ENCODE peak calls at places on chromosome 1, in seven cellular contexts. One of them, this sample, is unnamed.

GRCh38 chr1:183180213-183180612 is 5.9 kb upstream of the LAMC2 start:
- DNase-seq in fibroblast of lung: peak
- DNase-seq in fibroblast of mammary gland: peak
- DNase-seq in neural crest cell: no peak
- DNase-seq in choroid plexus epithelial cell: peak
- DNase-seq in uterus: peak
- DNase-seq in neural progenitor cell: no peak
- DNase-seq in this sample: peak

GRCh38 chr1:15849775-15850449 is 2.4 kb downstream of the SPEN start:
- DNase-seq in neural progenitor cell: peak
- DNase-seq in choroid plexus epithelial cell: peak
- DNase-seq in fibroblast of lung: peak
- DNase-seq in fibroblast of mammary gland: peak
- DNase-seq in neural crest cell: peak
- DNase-seq in uterus: peak
- DNase-seq in this sample: peak

GRCh38 chr1:116673935-116674630 is 6.5 kb upstream of the IGSF3 start:
- DNase-seq in fibroblast of lung: peak
- DNase-seq in neural progenitor cell: no peak
- DNase-seq in fibroblast of mammary gland: no peak
- DNase-seq in uterus: no peak
- DNase-seq in neural crest cell: no peak
- DNase-seq in choroid plexus epithelial cell: no peak
- DNase-seq in this sample: no peak

GRCh38 chr1:156648951-156649350 is 7.0 kb downstream of the BCAN start:
- DNase-seq in neural crest cell: no peak
- DNase-seq in uterus: no peak
- DNase-seq in fibroblast of lung: no peak
- DNase-seq in fibroblast of mammary gland: no peak
- DNase-seq in neural progenitor cell: no peak
- DNase-seq in choroid plexus epithelial cell: no peak
- DNase-seq in this sample: peak

GRCh38 chr1:234505774-234506114 is 26.8 kb upstream of the TARBP1 start:
- DNase-seq in uterus: no peak
- DNase-seq in fibroblast of lung: peak
- DNase-seq in neural crest cell: no peak
- DNase-seq in fibroblast of mammary gland: peak
- DNase-seq in choroid plexus epithelial cell: peak
- DNase-seq in neural progenitor cell: no peak
- DNase-seq in this sample: peak

GRCh38 chr1:244065960-244066388 is 14.9 kb downstream of the ZBTB18 start:
- DNase-seq in fibroblast of lung: peak
- DNase-seq in choroid plexus epithelial cell: peak
- DNase-seq in uterus: no peak
- DNase-seq in neural progenitor cell: no peak
- DNase-seq in neural crest cell: no peak
- DNase-seq in fibroblast of mammary gland: peak
- DNase-seq in this sample: peak

GRCh38 chr1:166391677-166392076 is 224.9 kb upstream of the FAM78B start:
- DNase-seq in fibroblast of lung: peak
- DNase-seq in neural crest cell: no peak
- DNase-seq in fibroblast of mammary gland: peak
- DNase-seq in neural progenitor cell: no peak
- DNase-seq in choroid plexus epithelial cell: no peak
- DNase-seq in uterus: no peak
- DNase-seq in this sample: no peak

GRCh38 chr1:99619583-99619982 is 26.3 kb upstream of the PALMD start:
- DNase-seq in neural progenitor cell: no peak
- DNase-seq in fibroblast of mammary gland: no peak
- DNase-seq in choroid plexus epithelial cell: no peak
- DNase-seq in neural crest cell: no peak
- DNase-seq in uterus: no peak
- DNase-seq in fibroblast of lung: no peak
- DNase-seq in this sample: peak

GRCh38 chr1:81155131-81155530 is 645.6 kb upstream of the ADGRL2 start:
- DNase-seq in fibroblast of mammary gland: peak
- DNase-seq in neural progenitor cell: no peak
- DNase-seq in neural crest cell: no peak
- DNase-seq in fibroblast of lung: peak
- DNase-seq in choroid plexus epithelial cell: peak
- DNase-seq in uterus: no peak
- DNase-seq in this sample: no peak

GRCh38 chr1:2468041-2468472 is 8.0 kb upstream of the PLCH2 start:
- DNase-seq in neural progenitor cell: peak
- DNase-seq in fibroblast of lung: peak
- DNase-seq in neural crest cell: peak
- DNase-seq in choroid plexus epithelial cell: peak
- DNase-seq in uterus: no peak
- DNase-seq in fibroblast of mammary gland: no peak
- DNase-seq in this sample: peak

GRCh38 chr1:170555370-170555769 is 23.4 kb downstream of the GORAB start:
- DNase-seq in neural crest cell: no peak
- DNase-seq in uterus: no peak
- DNase-seq in neural progenitor cell: no peak
- DNase-seq in choroid plexus epithelial cell: peak
- DNase-seq in fibroblast of mammary gland: no peak
- DNase-seq in fibroblast of lung: peak
- DNase-seq in this sample: no peak

GRCh38 chr1:162550925-162551324 is 10.6 kb upstream of the UAP1 start:
- DNase-seq in fibroblast of lung: no peak
- DNase-seq in neural progenitor cell: no peak
- DNase-seq in neural crest cell: no peak
- DNase-seq in fibroblast of mammary gland: no peak
- DNase-seq in choroid plexus epithelial cell: no peak
- DNase-seq in uterus: no peak
- DNase-seq in this sample: peak

GRCh38 chr1:89616844-89617627 is 15.9 kb upstream of the LRRC8C start:
- DNase-seq in neural crest cell: no peak
- DNase-seq in fibroblast of mammary gland: no peak
- DNase-seq in fibroblast of lung: peak
- DNase-seq in neural progenitor cell: no peak
- DNase-seq in uterus: no peak
- DNase-seq in choroid plexus epithelial cell: no peak
- DNase-seq in this sample: no peak

GRCh38 chr1:160638540-160638857 is 8.3 kb downstream of the SLAMF1 start:
- DNase-seq in choroid plexus epithelial cell: no peak
- DNase-seq in uterus: no peak
- DNase-seq in neural progenitor cell: no peak
- DNase-seq in neural crest cell: no peak
- DNase-seq in fibroblast of lung: no peak
- DNase-seq in fibroblast of mammary gland: no peak
- DNase-seq in this sample: no peak

GRCh38 chr1:218869276-218869675 is 304.4 kb upstream of the LYPLAL1 start:
- DNase-seq in fibroblast of lung: peak
- DNase-seq in choroid plexus epithelial cell: peak
- DNase-seq in fibroblast of mammary gland: no peak
- DNase-seq in neural crest cell: no peak
- DNase-seq in uterus: no peak
- DNase-seq in neural progenitor cell: no peak
- DNase-seq in this sample: no peak

GRCh38 chr1:244445320-244446181 is 6.2 kb downstream of the ADSS2 start:
- DNase-seq in neural progenitor cell: no peak
- DNase-seq in fibroblast of lung: peak
- DNase-seq in choroid plexus epithelial cell: no peak
- DNase-seq in neural crest cell: no peak
- DNase-seq in uterus: no peak
- DNase-seq in fibroblast of mammary gland: no peak
- DNase-seq in this sample: no peak

GRCh38 chr1:63362578-63362977 is 4.8 kb upstream of the ALG6 start:
- DNase-seq in uterus: no peak
- DNase-seq in neural progenitor cell: no peak
- DNase-seq in choroid plexus epithelial cell: peak
- DNase-seq in fibroblast of mammary gland: peak
- DNase-seq in neural crest cell: no peak
- DNase-seq in fibroblast of lung: no peak
- DNase-seq in this sample: no peak

GRCh38 chr1:2459757-2460156 is 16.3 kb upstream of the PLCH2 start:
- DNase-seq in neural progenitor cell: peak
- DNase-seq in fibroblast of lung: peak
- DNase-seq in choroid plexus epithelial cell: peak
- DNase-seq in neural crest cell: no peak
- DNase-seq in uterus: no peak
- DNase-seq in fibroblast of mammary gland: peak
- DNase-seq in this sample: no peak

GRCh38 chr1:207883660-207884245 is 27.2 kb downstream of the CD34 start:
- DNase-seq in neural crest cell: no peak
- DNase-seq in choroid plexus epithelial cell: no peak
- DNase-seq in neural progenitor cell: no peak
- DNase-seq in uterus: no peak
- DNase-seq in fibroblast of lung: no peak
- DNase-seq in fibroblast of mammary gland: no peak
- DNase-seq in this sample: no peak

GRCh38 chr1:222046684-222047083 is 304.8 kb upstream of the DUSP10 start:
- DNase-seq in neural crest cell: no peak
- DNase-seq in uterus: no peak
- DNase-seq in choroid plexus epithelial cell: no peak
- DNase-seq in fibroblast of mammary gland: no peak
- DNase-seq in neural progenitor cell: no peak
- DNase-seq in fibroblast of lung: no peak
- DNase-seq in this sample: no peak

GRCh38 chr1:170461762-170462384 is 70.1 kb upstream of the GORAB start:
- DNase-seq in fibroblast of mammary gland: peak
- DNase-seq in uterus: no peak
- DNase-seq in neural crest cell: no peak
- DNase-seq in choroid plexus epithelial cell: peak
- DNase-seq in neural progenitor cell: no peak
- DNase-seq in fibroblast of lung: peak
- DNase-seq in this sample: peak

GRCh38 chr1:212485895-212486590 is 53.3 kb downstream of the NENF start:
- DNase-seq in uterus: no peak
- DNase-seq in neural crest cell: no peak
- DNase-seq in fibroblast of lung: peak
- DNase-seq in fibroblast of mammary gland: peak
- DNase-seq in neural progenitor cell: no peak
- DNase-seq in choroid plexus epithelial cell: peak
- DNase-seq in this sample: peak

GRCh38 chr1:53484705-53485477 is 25.7 kb downstream of the DMRTB1 start:
- DNase-seq in neural crest cell: no peak
- DNase-seq in fibroblast of mammary gland: no peak
- DNase-seq in choroid plexus epithelial cell: no peak
- DNase-seq in neural progenitor cell: no peak
- DNase-seq in fibroblast of lung: no peak
- DNase-seq in uterus: no peak
- DNase-seq in this sample: no peak

GRCh38 chr1:95752515-95753381 is 518.7 kb downstream of the RWDD3 start:
- DNase-seq in fibroblast of lung: no peak
- DNase-seq in choroid plexus epithelial cell: no peak
- DNase-seq in uterus: no peak
- DNase-seq in neural progenitor cell: no peak
- DNase-seq in neural crest cell: no peak
- DNase-seq in fibroblast of mammary gland: no peak
- DNase-seq in this sample: no peak

GRCh38 chr1:59125711-59126320 is 171.1 kb upstream of the FGGY start:
- DNase-seq in uterus: no peak
- DNase-seq in choroid plexus epithelial cell: no peak
- DNase-seq in neural progenitor cell: no peak
- DNase-seq in neural crest cell: no peak
- DNase-seq in fibroblast of lung: peak
- DNase-seq in fibroblast of mammary gland: no peak
- DNase-seq in this sample: no peak

GRCh38 chr1:180762796-180763195 is 131.0 kb downstream of the XPR1 start:
- DNase-seq in neural crest cell: no peak
- DNase-seq in fibroblast of mammary gland: no peak
- DNase-seq in neural progenitor cell: no peak
- DNase-seq in fibroblast of lung: no peak
- DNase-seq in choroid plexus epithelial cell: no peak
- DNase-seq in uterus: no peak
- DNase-seq in this sample: no peak

GRCh38 chr1:43776043-43776761 is 68.9 kb downstream of the ST3GAL3 start:
- DNase-seq in choroid plexus epithelial cell: peak
- DNase-seq in fibroblast of lung: peak
- DNase-seq in neural crest cell: no peak
- DNase-seq in neural progenitor cell: no peak
- DNase-seq in uterus: no peak
- DNase-seq in fibroblast of mammary gland: peak
- DNase-seq in this sample: peak

GRCh38 chr1:79679916-79680315 is 673.4 kb upstream of the ADGRL4 start:
- DNase-seq in choroid plexus epithelial cell: no peak
- DNase-seq in neural progenitor cell: no peak
- DNase-seq in fibroblast of lung: no peak
- DNase-seq in fibroblast of mammary gland: no peak
- DNase-seq in neural crest cell: no peak
- DNase-seq in uterus: no peak
- DNase-seq in this sample: no peak
- TF ChIP-seq CTCF in choroid plexus epithelial cell: no peak
- TF ChIP-seq CTCF in neural progenitor cell: no peak
- TF ChIP-seq CTCF in fibroblast of lung: no peak
- TF ChIP-seq CTCF in fibroblast of mammary gland: no peak
- TF ChIP-seq CTCF in neural crest cell: no peak
- TF ChIP-seq CTCF in uterus: no peak
- TF ChIP-seq CTCF in this sample: no peak

GRCh38 chr1:55844322-55844721 is 629.2 kb upstream of the USP24 start:
- DNase-seq in fibroblast of lung: no peak
- DNase-seq in neural progenitor cell: no peak
- DNase-seq in fibroblast of mammary gland: no peak
- DNase-seq in choroid plexus epithelial cell: no peak
- DNase-seq in uterus: no peak
- DNase-seq in neural crest cell: no peak
- DNase-seq in this sample: no peak

GRCh38 chr1:55848906-55849305 is 633.7 kb upstream of the USP24 start:
- DNase-seq in choroid plexus epithelial cell: peak
- DNase-seq in uterus: no peak
- DNase-seq in fibroblast of mammary gland: peak
- DNase-seq in fibroblast of lung: peak
- DNase-seq in neural progenitor cell: peak
- DNase-seq in neural crest cell: no peak
- DNase-seq in this sample: peak
- TF ChIP-seq CTCF in choroid plexus epithelial cell: peak
- TF ChIP-seq CTCF in uterus: no peak
- TF ChIP-seq CTCF in fibroblast of mammary gland: peak
- TF ChIP-seq CTCF in fibroblast of lung: peak
- TF ChIP-seq CTCF in neural progenitor cell: peak
- TF ChIP-seq CTCF in neural crest cell: no peak
- TF ChIP-seq CTCF in this sample: peak

GRCh38 chr1:38152351-38153082 is 105.9 kb upstream of the POU3F1 start:
- DNase-seq in uterus: no peak
- DNase-seq in choroid plexus epithelial cell: no peak
- DNase-seq in fibroblast of lung: no peak
- DNase-seq in fibroblast of mammary gland: peak
- DNase-seq in neural crest cell: no peak
- DNase-seq in neural progenitor cell: no peak
- DNase-seq in this sample: peak
- TF ChIP-seq CTCF in uterus: no peak
- TF ChIP-seq CTCF in choroid plexus epithelial cell: no peak
- TF ChIP-seq CTCF in fibroblast of lung: no peak
- TF ChIP-seq CTCF in fibroblast of mammary gland: no peak
- TF ChIP-seq CTCF in neural crest cell: peak
- TF ChIP-seq CTCF in neural progenitor cell: no peak
- TF ChIP-seq CTCF in this sample: peak

DNA sequence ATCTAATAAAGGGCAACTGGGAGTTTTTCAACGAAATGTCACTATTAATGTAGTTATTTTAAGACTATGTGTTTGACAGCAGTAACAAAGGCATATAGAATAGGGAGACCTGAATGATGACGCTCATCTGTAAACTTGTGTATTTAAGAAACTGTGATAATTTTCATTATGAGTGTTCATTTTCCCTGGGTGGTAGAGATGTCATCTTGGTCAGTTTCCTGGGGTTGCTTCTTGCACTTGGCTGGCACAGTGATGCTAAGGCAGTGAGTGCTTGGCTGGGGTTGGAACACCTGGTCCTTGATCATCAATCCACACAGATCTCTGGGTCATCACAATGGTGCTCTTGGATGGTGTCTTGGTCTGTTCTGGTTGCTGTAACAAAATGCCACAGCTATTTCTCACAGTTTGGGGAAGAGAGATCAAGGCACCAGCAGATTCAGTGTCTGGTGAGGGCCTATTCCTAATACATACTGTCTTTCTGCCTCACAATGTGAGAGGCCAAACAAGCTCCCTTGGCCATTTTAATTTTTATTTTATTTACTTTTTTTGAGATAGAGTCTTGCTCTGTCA is 7.9 kb upstream of the SMYD2 start:
- DNase-seq in choroid plexus epithelial cell: no peak
- DNase-seq in fibroblast of lung: no peak
- DNase-seq in neural progenitor cell: no peak
- DNase-seq in neural crest cell: no peak
- DNase-seq in uterus: no peak
- DNase-seq in fibroblast of mammary gland: no peak
- DNase-seq in this sample: no peak
- TF ChIP-seq CTCF in choroid plexus epithelial cell: no peak
- TF ChIP-seq CTCF in fibroblast of lung: no peak
- TF ChIP-seq CTCF in neural progenitor cell: no peak
- TF ChIP-seq CTCF in neural crest cell: no peak
- TF ChIP-seq CTCF in uterus: no peak
- TF ChIP-seq CTCF in fibroblast of mammary gland: no peak
- TF ChIP-seq CTCF in this sample: no peak